ENCODE peak calls at places on chromosomes 2 and 18, in four cellular contexts. L is breast epithelium, J is transverse colon, I is spleen. H is an unnamed sample.

GRCh38 chr2:16664052-16664731 is 1.4 kb downstream of the CYRIA start:
- DNase-seq in L (no peak), J (peak; percentile 48), I (peak; percentile 85), H (no peak)

GRCh38 chr2:186125625-186126024 is 360.4 kb upstream of the ZC3H15 start:
- DNase-seq in L (no peak), J (no peak), I (no peak), H (no peak)

GRCh38 chr2:69918391-69918790 is 3.5 kb downstream of the MXD1 start:
- DNase-seq in L (no peak), J (no peak), I (no peak), H (no peak)

GRCh38 chr2:106562826-106563594 is 75.8 kb downstream of the CD8B2 start:
- DNase-seq in L (no peak), J (no peak), I (no peak), H (no peak)

GRCh38 chr2:129771606-129772598 is 207.6 kb upstream of the RAB6C start:
- DNase-seq in L (no peak), J (no peak), I (no peak), H (no peak)

GRCh38 chr2:113181491-113182051 is 7.8 kb downstream of the PSD4 start:
- DNase-seq in L (no peak), J (no peak), I (peak; percentile 74), H (no peak)

GRCh38 chr18:60019463-60019840 is 119.7 kb downstream of the PMAIP1 start:
- DNase-seq in L (no peak), J (no peak), I (no peak), H (no peak)

GRCh38 chr2:218860950-218861381 is 1.4 kb downstream of the WNT6 start:
- DNase-seq in L (peak; percentile 74), J (peak; percentile 34), I (peak; percentile 62), H (peak; percentile 7)

GRCh38 chr2:180208841-180209240 is 201.7 kb upstream of the CWC22 start:
- DNase-seq in L (no peak), J (no peak), I (no peak), H (no peak)

GRCh38 chr2:133711226-133711625 is 143.0 kb upstream of the NCKAP5 start:
- DNase-seq in L (no peak), J (no peak), I (no peak), H (no peak)

GRCh38 chr2:59680863-59681262 is 872.6 kb downstream of the BCL11A start:
- DNase-seq in L (peak; percentile 57), J (no peak), I (no peak), H (no peak)

GRCh38 chr2:9665903-9666302 is 35.1 kb upstream of the YWHAQ start:
- DNase-seq in L (no peak), J (no peak), I (no peak), H (no peak)

GRCh38 chr2:174053285-174053684 is 88.1 kb upstream of the SP3 start:
- DNase-seq in L (no peak), J (no peak), I (no peak), H (no peak)

GRCh38 chr2:190119257-190119656 is 56.7 kb upstream of the MSTN start:
- DNase-seq in L (no peak), J (no peak), I (no peak), H (no peak)

GRCh38 chr2:121707344-121707919 is 29.2 kb downstream of the NIFK start:
- DNase-seq in L (no peak), J (no peak), I (no peak), H (no peak)

GRCh38 chr2:42224422-42225067 is 55.4 kb downstream of the EML4 start:
- DNase-seq in L (no peak), J (no peak), I (no peak), H (no peak)

GRCh38 chr2:117485588-117485987 is 328.9 kb upstream of the DDX18 start:
- DNase-seq in L (no peak), J (no peak), I (no peak), H (no peak)

GRCh38 chr2:174615951-174616436 is 18.4 kb upstream of the WIPF1 start:
- DNase-seq in L (no peak), J (no peak), I (no peak), H (no peak)

GRCh38 chr2:207828361-207829057 is 58.8 kb upstream of the FZD5 start:
- DNase-seq in L (no peak), J (no peak), I (no peak), H (no peak)

GRCh38 chr2:168369087-168369486 is 87.0 kb upstream of the CERS6 start:
- DNase-seq in L (no peak), J (no peak), I (no peak), H (no peak)

GRCh38 chr2:42169100-42169868 is at the start of gene EML4:
- DNase-seq in L (peak; percentile 91), J (peak; percentile 95), I (peak; percentile 98), H (peak; percentile 73)

GRCh38 chr2:235008584-235009044 is 56.8 kb downstream of the SH3BP4 start:
- DNase-seq in L (no peak), J (peak; percentile 52), I (no peak), H (no peak)

GRCh38 chr2:175111200-175111657 is 56.8 kb downstream of the ATF2 start:
- DNase-seq in L (no peak), J (no peak), I (no peak), H (no peak)

GRCh38 chr2:145623136-145623535 is 1103.2 kb upstream of the ZEB2 start:
- DNase-seq in L (no peak), J (no peak), I (no peak), H (no peak)

GRCh38 chr18:8614875-8615274 is 5.6 kb downstream of the RAB12 start:
- DNase-seq in L (no peak), J (no peak), I (no peak), H (no peak)

GRCh38 chr2:234625626-234626253 is 128.9 kb upstream of the ARL4C start:
- DNase-seq in L (no peak), J (no peak), I (no peak), H (no peak)

GRCh38 chr18:56795381-56795780 is 144.2 kb downstream of the WDR7 start:
- DNase-seq in L (no peak), J (no peak), I (no peak), H (no peak)

DNA sequence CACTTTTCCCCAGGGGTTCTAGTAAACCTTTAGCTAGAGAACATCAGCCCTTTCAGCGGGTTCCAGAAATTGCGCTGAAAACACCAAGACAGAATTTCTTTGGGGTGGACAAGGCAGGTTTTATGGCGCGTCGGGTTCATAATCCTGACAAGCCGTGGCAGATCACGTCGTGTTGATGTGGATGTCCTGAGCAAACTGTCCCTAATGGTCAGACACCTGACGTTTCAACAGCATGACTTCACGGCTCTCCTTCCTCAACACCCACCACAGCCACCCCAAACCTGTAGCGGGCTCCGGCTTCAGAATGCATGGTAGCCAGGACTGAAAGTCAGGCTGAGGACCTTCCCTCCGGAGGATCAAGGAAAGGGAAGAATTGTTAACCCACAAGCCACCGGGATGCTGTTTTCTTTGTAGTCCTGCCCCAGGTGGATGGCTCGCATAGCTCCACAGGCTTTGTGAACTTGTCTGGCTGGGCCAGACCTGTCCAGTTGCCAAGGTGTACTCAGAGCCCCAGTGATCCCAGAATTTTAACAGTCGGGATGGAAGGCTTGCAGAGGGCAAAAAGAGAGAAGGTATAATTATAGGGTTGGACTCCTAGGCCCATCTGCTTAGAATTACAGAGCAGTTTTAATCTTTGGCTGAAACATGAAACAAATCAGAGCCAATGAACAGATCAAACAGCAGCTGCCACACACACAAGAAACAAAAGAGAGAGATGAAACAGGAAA is 1.5 kb downstream of the APCDD1 start:
- DNase-seq in L (no peak), J (no peak), I (no peak), H (no peak)
- TF ChIP-seq POLR2AphosphoS5 in L (no peak), J (no peak), I (no peak), H (no peak)

DNA sequence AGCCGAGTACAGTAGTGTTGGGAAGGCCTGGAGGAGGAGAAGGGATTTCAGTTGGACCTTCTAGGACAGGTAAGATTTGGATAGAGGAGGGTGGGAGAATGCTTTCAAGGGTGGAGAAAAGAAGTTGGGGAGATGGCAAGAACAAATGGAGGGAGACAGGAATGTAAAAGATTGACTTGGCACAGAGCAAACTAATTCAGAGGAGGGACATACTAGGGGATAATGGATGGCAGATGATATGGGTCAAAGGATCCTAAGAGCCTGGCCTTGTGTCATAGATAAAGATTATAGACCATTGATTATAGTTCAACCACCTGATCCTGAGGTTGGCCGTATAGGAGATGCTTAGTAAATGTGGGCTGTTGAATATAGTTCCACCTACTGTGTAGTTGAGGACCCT is 12.4 kb downstream of the WDR43 start:
- DNase-seq in L (no peak), J (no peak), I (no peak), H (no peak)
- TF ChIP-seq POLR2A in L (no peak), J (no peak), I (no peak), H (no peak)

GRCh38 chr2:15141211-15141610 is 419.9 kb downstream of the NBAS start:
- DNase-seq in L (no peak), J (no peak), I (no peak), H (no peak)

GRCh38 chr2:15134957-15135356 is 426.2 kb downstream of the NBAS start:
- DNase-seq in L (no peak), J (no peak), I (no peak), H (no peak)

GRCh38 chr2:15133461-15133860 is 427.7 kb downstream of the NBAS start:
- DNase-seq in L (no peak), J (no peak), I (no peak), H (no peak)

GRCh38 chr2:15142069-15142689 is 419.0 kb downstream of the NBAS start:
- DNase-seq in L (peak; percentile 20), J (peak; percentile 17), I (peak; percentile 83), H (peak; percentile 66)

DNA sequence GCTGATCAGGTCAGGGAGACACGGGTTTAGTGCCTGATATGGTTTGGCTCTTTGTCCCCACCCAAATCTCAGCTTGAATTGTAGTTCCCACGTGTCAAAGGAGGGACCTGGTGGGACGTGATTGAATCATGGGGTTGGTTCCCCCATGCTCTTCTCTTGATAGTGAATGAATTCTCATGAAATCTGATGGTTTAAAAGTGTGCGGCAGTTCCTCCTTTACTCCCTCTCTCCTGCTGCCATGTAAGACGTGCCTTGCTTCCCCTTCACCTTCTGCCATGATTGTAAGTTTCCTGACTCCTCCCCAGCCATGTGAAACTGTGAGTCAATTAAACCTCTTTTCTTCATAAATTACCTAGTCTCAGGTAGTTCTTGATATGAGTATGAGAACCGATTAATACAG is 424.5 kb downstream of the NBAS start:
- DNase-seq in L (no peak), J (no peak), I (no peak), H (no peak)
- TF ChIP-seq POLR2AphosphoS5 in L (no peak), J (no peak), I (no peak), H (no peak)

DNA sequence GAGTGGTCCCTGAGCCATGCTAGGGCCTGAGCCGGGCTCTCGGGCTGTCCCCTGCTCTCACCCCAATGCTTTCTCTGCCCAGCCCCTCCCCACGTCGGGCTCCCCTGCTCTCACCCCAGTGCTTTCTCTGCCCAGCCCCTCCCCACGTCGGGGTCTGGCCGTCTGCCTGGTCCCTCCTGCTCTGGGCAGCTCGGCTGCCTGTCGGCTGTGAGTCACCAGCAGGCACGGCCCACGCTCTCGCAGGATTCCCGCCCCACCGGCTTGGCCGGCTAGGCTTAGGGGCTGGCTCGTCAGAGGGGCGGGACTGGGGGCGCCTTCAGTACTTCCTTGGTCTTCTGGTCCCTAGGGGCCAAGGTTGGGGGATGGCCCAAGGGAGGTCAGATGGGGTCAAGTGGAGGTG is 3.3 kb downstream of the BOK start:
- DNase-seq in L (peak; percentile 83), J (peak; percentile 50), I (peak; percentile 75), H (no peak)
- TF ChIP-seq POLR2A in L (no peak), J (no peak), I (no peak), H (no peak)

GRCh38 chr2:187198136-187198535 is 249.9 kb downstream of the CALCRL start:
- DNase-seq in L (no peak), J (no peak), I (no peak), H (no peak)
- TF ChIP-seq POLR2AphosphoS5 in L (no peak), J (no peak), I (no peak), H (no peak)